ENCODE peak calls at places on chromosome 1, in ten cellular contexts. F is cardiac muscle cell, C is SJCRH30, K is adrenal gland, Z is HL-60, L is mucosa of descending colon, N is fibroblast of lung, Y is left ventricle myocardium inferior, T is skeletal muscle cell, U is IMR-90. G is an unnamed sample.
A peak's percentile ranks its signal among the peaks of the same experiment; 100 is the strongest.

GRCh38 chr1:203168991-203169390 is 6.6 kb downstream of the MYBPH start:
- DNase-seq in L (no peak), T (no peak), C (no peak), F (no peak), Z (no peak), N (no peak), Y (no peak), U (no peak), K (no peak), G (no peak)

GRCh38 chr1:216600730-216601426 is 122.4 kb downstream of the ESRRG start:
- DNase-seq in U (peak; percentile 78), K (peak; percentile 92), Z (no peak), L (peak; percentile 83), N (peak; percentile 87), Y (peak; percentile 73), C (peak; percentile 76), F (peak; percentile 84), T (peak; percentile 39), G (peak; percentile 94)

GRCh38 chr1:96997717-96998116 is 276.1 kb downstream of the PTBP2 start:
- DNase-seq in T (no peak), F (no peak), L (no peak), Y (no peak), Z (no peak), U (no peak), K (no peak), N (no peak), C (no peak), G (no peak)

GRCh38 chr1:230883964-230884363 is 15.6 kb upstream of the C1orf198 start:
- DNase-seq in Y (no peak), F (no peak), Z (no peak), T (no peak), K (no peak), U (no peak), C (no peak), L (no peak), N (no peak), G (no peak)

GRCh38 chr1:38328278-38329035 is 281.9 kb upstream of the POU3F1 start:
- DNase-seq in L (no peak), Z (no peak), N (no peak), K (no peak), T (no peak), U (no peak), C (no peak), F (no peak), Y (no peak), G (peak; percentile 88)

GRCh38 chr1:85894651-85895050 is 186.4 kb upstream of the ZNHIT6 start:
- DNase-seq in Z (peak; percentile 30), L (no peak), T (no peak), F (peak; percentile 64), K (no peak), U (peak; percentile 46), Y (no peak), N (peak; percentile 62), C (peak; percentile 41), G (no peak)

GRCh38 chr1:242692988-242693387 is 168.5 kb upstream of the PLD5 start:
- DNase-seq in K (no peak), L (no peak), U (no peak), Z (no peak), F (no peak), N (no peak), C (no peak), T (no peak), Y (no peak), G (no peak)

GRCh38 chr1:187078321-187078720 is 249.6 kb downstream of the PLA2G4A start:
- DNase-seq in T (no peak), Y (no peak), F (no peak), N (no peak), Z (no peak), U (no peak), K (no peak), L (no peak), C (no peak), G (no peak)

GRCh38 chr1:27141266-27142003 is 13.5 kb downstream of the SLC9A1 start:
- DNase-seq in N (no peak), Z (no peak), K (no peak), L (peak; percentile 78), Y (no peak), U (no peak), C (no peak), F (no peak), T (no peak), G (no peak)

GRCh38 chr1:171366099-171366498 is 52.1 kb downstream of the FMO4 start:
- DNase-seq in L (no peak), N (peak; percentile 88), T (peak; percentile 25), C (no peak), U (no peak), Y (no peak), Z (no peak), K (no peak), F (peak; percentile 80), G (no peak)

GRCh38 chr1:206606867-206607266 is 5.4 kb downstream of the EIF2D start:
- DNase-seq in T (no peak), K (no peak), L (no peak), F (peak; percentile 31), Y (no peak), Z (no peak), U (peak; percentile 41), N (no peak), C (no peak), G (no peak)

GRCh38 chr1:83883979-83884378 is 115.0 kb downstream of the TTLL7 start:
- DNase-seq in C (no peak), U (peak; percentile 4), K (no peak), L (no peak), N (no peak), Y (no peak), T (no peak), Z (no peak), F (no peak), G (no peak)

GRCh38 chr1:153422450-153423068 is 6.2 kb downstream of the S100A7A start:
- DNase-seq in Z (peak; percentile 57), C (peak; percentile 49), Y (peak; percentile 67), N (peak; percentile 66), U (peak; percentile 64), T (peak; percentile 1), F (peak; percentile 75), K (peak; percentile 88), L (peak; percentile 75), G (no peak)

GRCh38 chr1:99672500-99673213 is 26.7 kb downstream of the PALMD start:
- DNase-seq in U (peak; percentile 43), Y (peak; percentile 53), T (no peak), N (peak; percentile 87), Z (no peak), F (peak; percentile 64), L (no peak), K (peak; percentile 85), C (no peak), G (no peak)

GRCh38 chr1:151282883-151283725 is 1.0 kb downstream of the ZNF687 start:
- DNase-seq in T (no peak), Z (peak; percentile 76), N (no peak), K (peak; percentile 71), L (peak; percentile 60), U (no peak), C (peak; percentile 30), Y (peak; percentile 33), F (peak; percentile 15), G (no peak)

GRCh38 chr1:224938652-224939051 is 9.2 kb downstream of the DNAH14 start:
- DNase-seq in F (no peak), U (no peak), T (no peak), Z (no peak), N (no peak), Y (no peak), K (no peak), C (no peak), L (no peak), G (no peak)
- H3K4me3 ChIP-seq in F (no peak overlapping the region), U (no peak overlapping the region), T (no peak overlapping the region), Z (no peak overlapping the region), N (no peak overlapping the region), Y (no peak overlapping the region), K (no peak overlapping the region), C (no peak overlapping the region), L (no peak overlapping the region), G (no peak overlapping the region)

DNA sequence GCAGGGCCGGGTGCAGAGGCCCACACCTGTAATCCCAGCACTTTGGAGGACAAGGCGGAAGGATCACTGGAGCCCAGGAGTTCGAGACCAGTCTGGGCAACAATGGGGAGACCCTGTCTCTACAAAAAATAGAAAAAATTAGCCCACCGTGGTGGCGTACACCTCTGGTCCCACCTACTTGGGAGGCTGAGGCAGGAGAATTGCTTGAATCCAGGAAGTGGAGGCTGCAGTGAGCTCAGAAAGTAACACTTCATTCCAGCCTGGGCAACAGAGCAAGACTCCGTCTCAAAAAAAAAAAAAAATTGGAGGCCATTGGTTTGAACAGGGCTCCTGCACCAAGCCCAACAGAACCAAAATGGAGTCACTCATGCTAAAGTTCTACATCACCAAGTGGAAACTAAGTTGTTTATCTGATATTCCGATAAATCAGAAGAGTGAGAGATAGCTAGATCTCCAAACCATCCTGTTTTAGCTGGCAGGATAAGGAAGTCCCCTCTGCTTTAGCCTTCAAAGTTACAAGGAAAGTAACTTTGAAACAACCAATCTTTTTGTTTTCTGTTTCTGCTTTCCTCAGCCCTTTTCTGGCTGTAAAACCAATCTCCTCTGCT is 766 bp upstream of the LSM10 start:
- DNase-seq in N (no peak), Z (no peak), K (no peak), Y (no peak), C (no peak), L (no peak), F (no peak), U (no peak), T (no peak), G (no peak)
- H3K4me3 ChIP-seq in N (peak overlapping the region; percentile 81), Z (peak overlapping the region; percentile 92), K (no peak overlapping the region), Y (peak overlapping the region; percentile 86), C (peak overlapping the region; percentile 89), L (no peak overlapping the region), F (no peak overlapping the region), U (no peak overlapping the region), T (no peak overlapping the region), G (no peak overlapping the region)

DNA sequence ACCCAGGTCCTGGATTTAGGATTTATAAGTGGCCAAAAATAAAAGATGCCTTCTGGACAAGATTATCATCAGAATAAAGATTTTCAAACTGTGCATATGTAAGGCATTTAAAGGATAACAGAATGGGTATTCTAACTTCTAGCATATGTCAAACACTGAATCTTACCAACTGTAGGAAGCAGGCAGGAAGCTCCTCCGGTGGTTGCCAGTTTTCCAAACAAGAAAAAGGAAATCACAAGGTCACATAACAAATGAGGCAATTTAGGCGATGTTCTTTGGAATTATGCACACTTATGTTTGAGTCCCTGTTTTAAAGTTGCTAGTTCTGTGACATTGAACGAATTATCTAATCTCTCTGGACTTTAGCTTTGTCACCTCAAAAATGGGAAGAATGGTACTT is 48.9 kb downstream of the ATP6V1G3 start:
- DNase-seq in U (no peak), T (no peak), L (no peak), N (no peak), K (no peak), Z (no peak), F (no peak), C (no peak), Y (no peak), G (no peak)
- H3K4me3 ChIP-seq in U (no peak overlapping the region), T (no peak overlapping the region), L (no peak overlapping the region), N (no peak overlapping the region), K (no peak overlapping the region), Z (no peak overlapping the region), F (no peak overlapping the region), C (no peak overlapping the region), Y (no peak overlapping the region), G (no peak overlapping the region)

DNA sequence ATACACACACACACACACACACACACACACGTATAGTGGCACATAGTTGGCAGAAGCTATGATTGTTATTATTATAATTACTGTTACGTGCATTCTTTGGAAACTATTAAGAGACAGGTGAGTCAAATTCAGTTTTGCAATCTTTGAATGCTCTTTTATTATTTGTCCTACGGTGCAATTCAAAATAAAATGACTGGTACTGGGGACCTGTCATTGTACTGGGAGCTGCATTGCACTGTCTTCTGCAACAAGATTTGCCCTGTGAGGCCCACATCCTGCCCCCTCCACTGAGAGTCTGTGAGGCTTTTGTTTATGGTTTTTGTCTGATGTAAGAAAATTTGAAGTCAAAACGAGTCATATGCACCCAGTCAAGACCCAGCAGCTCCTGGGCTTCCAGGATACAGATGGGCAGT is 1.9 kb downstream of the LY9 start:
- DNase-seq in C (no peak), N (no peak), T (no peak), L (no peak), Y (no peak), K (no peak), F (no peak), Z (no peak), U (no peak), G (peak; percentile 81)
- H3K4me3 ChIP-seq in C (no peak overlapping the region), N (no peak overlapping the region), T (no peak overlapping the region), L (no peak overlapping the region), Y (no peak overlapping the region), K (no peak overlapping the region), F (no peak overlapping the region), Z (no peak overlapping the region), U (no peak overlapping the region), G (no peak overlapping the region)

G was measured in esophagus muscularis mucosa.